ENCODE peak calls at places on chromosomes 16 and 17, in eight cellular contexts. B is ascending aorta, W is PC-9, D is fibroblast of the aortic adventitia, E is A549, A is heart right ventricle, V is pancreas, R is left lung. O is an unnamed sample.

GRCh38 chr16:53692146-53692545 is 11.5 kb downstream of the RPGRIP1L start:
- DNase-seq in B (no peak), V (no peak), W (peak), A (no peak), D (no peak), E (peak), R (no peak), O (no peak)

GRCh38 chr16:72744064-72744793 is 303.7 kb downstream of the ZFHX3 start:
- DNase-seq in E (no peak), B (no peak), W (no peak), R (no peak), A (no peak), D (no peak), V (no peak), O (no peak)

GRCh38 chr16:2235234-2235651 is 1.0 kb upstream of the DNASE1L2 start:
- DNase-seq in D (no peak), E (no peak), R (peak), B (no peak), W (no peak), A (no peak), V (no peak), O (no peak)

GRCh38 chr17:69141802-69142472 is at the start of gene ABCA6:
- DNase-seq in W (no peak), B (no peak), R (no peak), E (no peak), A (no peak), D (peak), V (no peak), O (no peak)

GRCh38 chr16:7397901-7398300 is 65.3 kb downstream of the RBFOX1 start:
- DNase-seq in D (no peak), B (no peak), V (no peak), R (no peak), W (no peak), A (no peak), E (no peak), O (no peak)

GRCh38 chr16:68272501-68273209 is 8.3 kb downstream of the SLC7A6 start:
- DNase-seq in E (no peak), D (no peak), W (no peak), V (peak), R (no peak), B (no peak), A (no peak), O (no peak)

GRCh38 chr17:62644487-62645173 is 17.2 kb downstream of the MRC2 start:
- DNase-seq in E (peak), W (no peak), B (no peak), R (no peak), V (no peak), A (no peak), D (no peak), O (no peak)

GRCh38 chr17:20944014-20944905 is 98.6 kb downstream of the USP22 start:
- DNase-seq in V (peak), W (peak), D (no peak), B (no peak), E (peak), A (no peak), R (peak), O (no peak)

GRCh38 chr16:75620326-75621169 is 2.5 kb downstream of the ADAT1 start:
- DNase-seq in W (no peak), B (no peak), A (no peak), V (no peak), D (no peak), E (no peak), R (no peak), O (no peak)

GRCh38 chr17:81403040-81403467 is 7.8 kb downstream of the BAHCC1 start:
- DNase-seq in R (no peak), W (no peak), E (no peak), D (peak), A (no peak), B (no peak), V (no peak), O (no peak)

GRCh38 chr17:81400154-81400938 is 5.1 kb downstream of the BAHCC1 start:
- DNase-seq in D (peak), V (no peak), E (peak), W (peak), R (no peak), A (peak), B (no peak), O (no peak)

GRCh38 chr17:81400939-81401726 is 5.9 kb downstream of the BAHCC1 start:
- DNase-seq in B (no peak), A (no peak), D (peak), W (no peak), R (no peak), V (no peak), E (no peak), O (no peak)

GRCh38 chr17:81402530-81402941 is 7.3 kb downstream of the BAHCC1 start:
- DNase-seq in B (no peak), D (peak), W (no peak), A (peak), V (no peak), E (no peak), R (no peak), O (no peak)

DNA sequence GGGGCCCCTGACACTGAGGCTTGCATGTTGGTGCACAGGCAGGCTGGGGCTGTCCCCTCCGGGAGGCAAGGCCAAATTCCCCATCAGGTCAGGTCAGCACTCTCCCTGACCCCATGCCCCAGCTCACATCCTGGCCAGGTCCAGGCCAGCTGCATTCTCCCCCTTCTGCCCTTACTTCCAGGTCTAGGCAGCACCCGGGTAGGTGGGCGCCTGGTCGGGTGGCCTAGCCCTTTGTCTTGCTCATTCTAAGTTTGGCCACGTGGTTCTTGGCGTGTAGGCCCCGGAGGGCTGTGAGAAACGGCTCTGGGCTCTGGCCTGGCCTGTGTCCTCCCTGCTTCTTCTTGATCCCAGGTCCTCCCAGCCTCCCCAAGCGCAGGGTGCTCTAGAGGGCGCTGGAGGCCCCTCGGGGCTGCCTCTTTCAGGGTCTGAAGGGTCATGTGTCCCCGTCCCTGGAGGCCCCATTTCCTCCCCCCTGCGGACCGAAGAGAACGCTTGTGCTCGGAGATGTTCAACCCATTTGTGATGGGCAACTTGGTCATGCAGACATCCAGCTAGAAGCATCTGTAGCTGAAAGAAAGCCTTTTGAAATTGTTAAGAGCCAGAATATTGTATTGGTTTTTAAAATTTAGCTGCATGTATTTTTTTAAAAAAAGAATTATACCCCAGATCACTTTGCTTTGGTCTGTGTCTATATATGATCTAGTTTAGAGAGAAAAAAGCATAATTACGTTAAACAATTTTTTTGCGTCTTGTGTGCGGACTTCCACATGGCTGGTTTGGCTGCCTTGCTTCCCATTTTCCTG is 6.7 kb downstream of the BAHCC1 start:
- DNase-seq in W (no peak), B (no peak), V (no peak), D (peak), E (peak), A (peak), R (no peak), O (no peak)
- TF ChIP-seq CTCF in W (peak), B (peak), V (no peak), D (peak), E (peak), A (peak), R (no peak), O (no peak)

GRCh38 chr16:85321856-85322271 is 209.6 kb upstream of the CIBAR2 start:
- DNase-seq in D (peak), E (no peak), R (peak), W (peak), V (peak), A (peak), B (peak), O (no peak)
- TF ChIP-seq CTCF in D (no peak), E (no peak), R (no peak), W (no peak), V (no peak), A (no peak), B (no peak), O (no peak)

GRCh38 chr17:36464765-36465088 is 21.8 kb upstream of the ZNHIT3 start:
- DNase-seq in V (no peak), B (no peak), A (no peak), E (no peak), W (no peak), D (no peak), R (no peak), O (no peak)

GRCh38 chr17:36460265-36460937 is 26.1 kb upstream of the ZNHIT3 start:
- DNase-seq in W (no peak), D (no peak), A (no peak), V (no peak), B (no peak), E (no peak), R (no peak), O (no peak)

GRCh38 chr17:36459601-36460000 is 26.9 kb upstream of the ZNHIT3 start:
- DNase-seq in B (no peak), V (no peak), R (no peak), A (no peak), W (no peak), D (no peak), E (no peak), O (no peak)

GRCh38 chr17:36461330-36462110 is 25.0 kb upstream of the ZNHIT3 start:
- DNase-seq in B (no peak), R (no peak), A (no peak), W (no peak), V (no peak), E (no peak), D (no peak), O (no peak)

DNA sequence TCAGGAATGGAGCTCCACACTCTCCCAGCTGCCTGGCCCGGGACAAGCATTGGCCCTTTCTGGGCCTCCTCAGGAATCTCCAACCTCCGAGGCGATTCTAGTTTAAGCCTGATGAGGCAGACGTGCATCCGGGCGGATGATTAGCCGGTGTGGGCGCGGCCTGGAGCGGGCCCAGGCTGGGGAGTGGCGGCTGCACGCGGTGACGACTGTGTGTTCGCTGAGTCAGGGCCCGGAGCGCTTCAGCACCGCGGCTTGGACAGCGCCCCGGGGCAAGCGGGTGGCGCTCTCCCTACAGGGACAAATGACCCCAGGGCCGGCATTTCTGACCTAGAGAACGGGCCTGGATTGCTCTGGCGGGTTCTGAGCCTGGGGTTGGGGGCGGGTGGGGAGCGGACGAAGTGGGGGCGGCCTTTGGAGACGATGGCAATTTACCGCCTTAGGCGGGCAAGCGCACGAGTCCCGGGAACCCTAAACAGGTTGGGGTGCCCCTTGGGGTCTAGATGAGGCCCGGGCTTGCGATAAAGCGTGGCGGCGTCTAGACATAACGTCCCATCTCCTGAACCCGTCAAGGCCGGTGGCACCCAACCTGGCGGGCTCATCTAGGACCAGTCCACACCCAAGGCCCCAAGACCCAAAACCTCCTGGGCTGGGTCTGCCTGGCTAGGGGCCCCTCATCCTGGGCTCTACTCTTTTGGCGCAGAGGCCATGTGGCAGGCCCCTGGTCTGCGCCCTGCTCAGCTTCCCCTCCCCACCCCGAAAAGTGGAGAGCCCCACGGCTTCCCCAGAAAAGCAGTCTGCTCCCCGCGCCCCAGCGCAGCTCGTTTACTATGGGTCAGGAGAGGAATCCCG is 22.3 kb upstream of the ZNHIT3 start:
- DNase-seq in B (no peak), E (peak), W (peak), A (peak), V (peak), D (peak), R (no peak), O (peak)
- TF ChIP-seq CTCF in B (no peak), E (no peak), W (no peak), A (no peak), V (no peak), D (no peak), R (no peak), O (no peak)

GRCh38 chr16:11329080-11329491 is 16.2 kb upstream of the RMI2 start:
- DNase-seq in B (no peak), V (no peak), E (no peak), D (no peak), A (no peak), R (no peak), W (no peak), O (no peak)

GRCh38 chr16:11329891-11330290 is 15.4 kb upstream of the RMI2 start:
- DNase-seq in A (no peak), B (no peak), W (no peak), V (no peak), R (no peak), E (no peak), D (no peak), O (no peak)

GRCh38 chr16:11326737-11327276 is 18.5 kb upstream of the RMI2 start:
- DNase-seq in R (no peak), V (no peak), W (no peak), E (no peak), B (no peak), D (no peak), A (no peak), O (no peak)

GRCh38 chr16:11327277-11328171 is 17.7 kb upstream of the RMI2 start:
- DNase-seq in B (no peak), V (no peak), E (no peak), A (no peak), R (no peak), W (no peak), D (no peak), O (peak)

GRCh38 chr16:11328172-11329079 is 16.8 kb upstream of the RMI2 start:
- DNase-seq in A (peak), E (peak), D (peak), B (no peak), V (no peak), R (no peak), W (peak), O (peak)
- TF ChIP-seq CTCF in A (no peak), E (no peak), D (peak), B (no peak), V (no peak), R (no peak), W (no peak), O (no peak)

GRCh38 chr17:48025040-48025903 is 12.3 kb downstream of the COPZ2 start:
- DNase-seq in V (peak), R (peak), E (peak), W (peak), D (peak), B (peak), A (peak), O (peak)

GRCh38 chr17:48021964-48022363 is 15.6 kb downstream of the COPZ2 start:
- DNase-seq in V (no peak), R (no peak), A (no peak), W (no peak), D (peak), B (no peak), E (no peak), O (no peak)

GRCh38 chr17:48024149-48025039 is 13.2 kb downstream of the COPZ2 start:
- DNase-seq in V (peak), R (peak), A (peak), W (peak), D (peak), E (peak), B (peak), O (peak)

GRCh38 chr17:48022906-48023305 is 14.7 kb downstream of the COPZ2 start:
- DNase-seq in D (no peak), B (no peak), R (no peak), V (no peak), W (no peak), A (no peak), E (peak), O (no peak)

DNA sequence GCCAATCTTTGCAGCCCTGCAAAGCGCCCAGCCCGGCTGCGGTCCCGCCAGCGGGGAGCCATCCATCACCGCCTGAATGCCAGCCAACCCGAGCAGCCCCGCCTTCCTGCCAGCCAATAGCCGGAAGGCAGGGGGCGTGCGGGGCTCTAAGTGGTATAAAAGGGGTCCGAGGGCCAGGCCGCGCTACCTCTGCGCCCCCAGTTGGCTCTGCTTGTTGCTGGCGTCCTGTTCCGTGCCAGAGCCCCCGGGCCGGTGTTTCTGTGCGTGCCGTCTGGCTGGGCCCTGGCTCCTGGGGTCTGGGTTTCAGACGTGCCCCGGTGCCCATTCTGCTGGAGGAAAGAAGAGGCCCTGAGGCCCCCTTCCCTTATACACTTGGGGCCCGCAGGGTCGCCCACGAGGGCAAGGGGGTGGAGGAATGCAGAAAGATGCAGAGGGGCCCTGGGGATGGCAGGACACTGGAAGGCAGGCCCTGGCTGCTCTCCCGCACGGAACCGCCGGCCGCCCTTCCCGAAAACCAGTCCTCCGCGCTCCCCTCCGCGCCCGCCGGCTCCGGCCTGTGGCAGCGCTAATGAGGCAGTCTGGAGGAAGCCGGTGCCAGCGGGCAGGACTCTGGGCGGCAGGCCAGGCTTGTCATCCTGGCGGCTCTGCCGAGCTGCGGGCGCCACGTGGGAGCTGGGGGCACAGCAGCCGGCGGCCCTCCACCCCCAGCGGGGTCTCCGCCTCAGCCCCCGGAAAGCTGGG is 14.0 kb downstream of the COPZ2 start:
- DNase-seq in R (peak), W (peak), B (peak), D (peak), E (peak), A (peak), V (peak), O (peak)
- TF ChIP-seq CTCF in R (no peak), W (peak), B (peak), D (peak), E (no peak), A (no peak), V (peak), O (no peak)

GRCh38 chr17:55773671-55774070 is 22.8 kb downstream of the PCTP start:
- DNase-seq in R (peak), V (no peak), B (no peak), W (no peak), E (no peak), D (no peak), A (no peak), O (no peak)

GRCh38 chr17:55772086-55772485 is 21.2 kb downstream of the PCTP start:
- DNase-seq in R (peak), A (no peak), B (no peak), W (no peak), V (no peak), E (no peak), D (no peak), O (no peak)

GRCh38 chr17:55769625-55770000 is 18.8 kb downstream of the PCTP start:
- DNase-seq in V (no peak), R (no peak), D (peak), A (no peak), W (no peak), E (peak), B (no peak), O (no peak)

GRCh38 chr17:55768946-55769624 is 18.2 kb downstream of the PCTP start:
- DNase-seq in D (peak), W (no peak), E (no peak), V (no peak), R (no peak), A (no peak), B (no peak), O (no peak)

GRCh38 chr17:55770220-55770870 is 19.5 kb downstream of the PCTP start:
- DNase-seq in V (no peak), D (peak), W (no peak), B (no peak), E (peak), R (no peak), A (no peak), O (no peak)
- TF ChIP-seq CTCF in V (no peak), D (peak), W (peak), B (peak), E (peak), R (no peak), A (peak), O (no peak)

GRCh38 chr17:64055183-64056142 is 35.0 kb upstream of the ICAM2 start:
- DNase-seq in E (no peak), R (no peak), W (no peak), D (no peak), B (no peak), A (no peak), V (peak), O (no peak)
- TF ChIP-seq CTCF in E (no peak), R (no peak), W (no peak), D (no peak), B (no peak), A (no peak), V (no peak), O (no peak)